ENCODE peak calls at places on chromosomes 13 and 19, in six cellular contexts. R is endothelial cell of umbilical vein, V is A549, M is GM12878, U is K562, L is HepG2. E is an unnamed sample.

GRCh38 chr19:14517840-14518505 is at the start of gene DNAJB1:
- DNase-seq in L (peak), V (peak), U (peak), R (peak), M (no peak), E (peak)

GRCh38 chr13:26601669-26602068 is 44.2 kb downstream of the WASF3 start:
- DNase-seq in R (peak), U (no peak), M (peak), L (no peak), V (no peak), E (peak)

GRCh38 chr13:44713793-44714469 is 137.8 kb upstream of the TSC22D1 start:
- DNase-seq in V (peak), L (peak), U (no peak), R (peak), M (no peak), E (no peak)

GRCh38 chr13:78595819-78596700 is 7.3 kb downstream of the POU4F1 start:
- DNase-seq in R (no peak), V (peak), U (no peak), M (no peak), L (peak), E (peak)

GRCh38 chr13:48429036-48429435 is 16.1 kb upstream of the LPAR6 start:
- DNase-seq in R (no peak), M (no peak), L (no peak), U (no peak), V (no peak), E (no peak)

GRCh38 chr19:3360494-3361383 is 5.6 kb upstream of the NFIC start:
- DNase-seq in M (no peak), L (no peak), U (peak), R (peak), V (no peak), E (peak)

GRCh38 chr13:90564096-90564495 is 783.4 kb upstream of the MIR17HG start:
- DNase-seq in M (no peak), U (no peak), R (no peak), V (no peak), L (no peak), E (no peak)

GRCh38 chr13:102948006-102948405 is 102.2 kb downstream of the ERCC5 start:
- DNase-seq in V (no peak), R (no peak), M (no peak), U (no peak), L (no peak), E (no peak)

GRCh38 chr19:17448190-17448967 is at the start of gene TMEM221:
- DNase-seq in L (no peak), R (no peak), U (peak), M (no peak), V (peak), E (peak)

GRCh38 chr13:96822900-96823299 is 171.4 kb downstream of the OXGR1 start:
- DNase-seq in M (no peak), U (peak), R (peak), L (peak), V (peak), E (peak)

GRCh38 chr13:92321174-92321573 is 905.4 kb upstream of the GPC6 start:
- DNase-seq in V (no peak), U (no peak), L (no peak), R (no peak), M (no peak), E (no peak)

GRCh38 chr19:29812080-29812880 is 489 bp downstream of the CCNE1 start:
- DNase-seq in R (no peak), V (no peak), L (no peak), M (no peak), U (peak), E (peak)

GRCh38 chr13:26962671-26963070 is 202.1 kb upstream of the GPR12 start:
- DNase-seq in L (no peak), V (no peak), R (no peak), M (no peak), U (no peak), E (no peak)

GRCh38 chr13:76512676-76513277 is 373.4 kb downstream of the KCTD12 start:
- DNase-seq in R (peak), L (no peak), U (no peak), M (no peak), V (peak), E (peak)

GRCh38 chr13:113627136-113627535 is 30.9 kb downstream of the ATP4B start:
- DNase-seq in M (no peak), U (no peak), V (no peak), L (no peak), R (no peak), E (no peak)

GRCh38 chr13:110853235-110853721 is 61.6 kb downstream of the ANKRD10 start:
- DNase-seq in V (no peak), R (no peak), U (no peak), L (no peak), M (no peak), E (no peak)

GRCh38 chr13:32426191-32426980 is 1.5 kb downstream of the N4BP2L1 start:
- DNase-seq in U (no peak), R (no peak), M (peak), V (no peak), L (no peak), E (peak)

GRCh38 chr13:113756441-113757097 is 2.5 kb upstream of the TMEM255B start:
- DNase-seq in L (no peak), V (no peak), R (no peak), U (no peak), M (no peak), E (no peak)

GRCh38 chr19:38538793-38539528 is 78.8 kb downstream of the MAP4K1 start:
- DNase-seq in V (no peak), L (no peak), U (no peak), M (no peak), R (no peak), E (no peak)

GRCh38 chr19:42115219-42115618 is 17.0 kb downstream of the POU2F2 start:
- DNase-seq in U (no peak), L (no peak), R (peak), V (no peak), M (no peak), E (no peak)

GRCh38 chr19:7799640-7800355 is 30.2 kb upstream of the EVI5L start:
- DNase-seq in M (no peak), U (peak), L (peak), R (peak), V (peak), E (peak)

GRCh38 chr19:2481466-2481865 is 5.5 kb downstream of the GADD45B start:
- DNase-seq in L (no peak), R (no peak), U (no peak), M (no peak), V (no peak), E (no peak)

DNA sequence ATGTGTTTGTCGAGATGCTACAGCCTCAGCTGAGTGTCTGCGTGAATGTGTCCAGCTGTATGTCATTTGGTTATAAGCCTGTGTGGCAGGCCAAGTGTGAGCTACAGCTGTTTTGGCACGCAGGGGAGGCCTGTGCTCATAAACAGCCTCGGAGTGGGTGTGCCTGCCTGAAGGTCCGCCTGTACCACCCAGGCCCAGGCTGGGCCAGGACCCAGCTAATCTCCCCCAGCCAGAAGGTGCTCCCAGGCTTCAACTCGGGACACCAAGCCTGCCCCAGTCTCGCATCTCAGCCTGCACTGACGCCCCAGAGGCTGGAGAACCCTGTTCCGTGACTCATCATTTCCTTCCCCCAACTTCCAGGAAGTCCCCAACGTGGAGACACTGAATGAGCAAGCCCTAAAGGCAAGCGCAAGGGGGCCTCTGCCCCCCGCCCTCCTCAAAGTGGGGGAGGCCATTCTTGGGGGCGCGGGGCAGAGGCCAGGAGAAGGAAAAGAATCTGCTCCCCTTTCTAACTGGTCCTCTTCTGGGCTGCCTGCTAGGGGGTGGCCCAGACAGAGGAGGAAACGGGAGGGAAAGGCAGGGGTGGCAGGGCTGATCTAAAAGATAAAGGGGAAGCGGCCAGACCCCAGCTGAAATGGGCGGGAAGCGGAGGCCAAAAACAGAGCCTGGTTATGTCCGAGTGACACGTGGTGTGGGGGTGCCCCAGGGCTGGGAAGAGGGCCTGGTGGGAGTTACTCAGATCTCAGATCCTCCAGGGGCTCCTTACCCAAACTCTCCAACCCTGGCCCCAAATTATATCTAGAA is 2.0 kb downstream of the SLC1A5 start:
- DNase-seq in L (peak), U (peak), M (no peak), R (peak), V (peak), E (peak)
- TF ChIP-seq POLR2A in L (peak), U (peak), M (peak), R (no peak), V (no peak), E (peak)

DNA sequence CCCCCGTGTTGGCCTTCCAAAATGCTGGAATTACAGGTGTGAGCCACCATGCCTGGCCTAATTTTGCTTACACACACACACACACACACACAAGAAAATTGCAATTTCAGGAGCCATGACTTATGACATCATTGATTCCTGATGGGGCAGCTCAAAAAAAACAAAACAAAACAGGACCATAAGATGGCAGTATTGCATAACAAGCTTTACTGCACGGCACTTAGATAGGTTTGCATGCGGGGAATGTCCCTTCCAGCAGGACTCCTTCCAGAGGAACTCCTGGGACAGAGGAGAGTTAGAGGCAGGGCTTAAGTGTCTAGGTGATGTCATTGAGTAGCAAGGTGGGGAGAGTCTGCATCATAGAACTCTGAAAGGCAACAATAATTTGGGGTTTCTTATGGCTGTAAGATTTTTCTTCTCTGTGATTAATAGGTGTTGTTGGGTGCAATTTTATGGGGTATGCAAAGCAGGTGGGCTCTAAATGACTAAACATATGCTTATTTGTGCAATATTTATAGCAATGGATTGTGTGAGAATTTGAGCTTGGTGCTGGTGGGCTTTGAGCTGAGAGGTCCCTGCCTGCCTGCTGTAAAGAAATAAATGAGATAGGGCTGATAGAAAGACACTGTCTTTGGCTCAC is 9.0 kb upstream of the ACSBG2 start:
- DNase-seq in R (peak), L (peak), U (peak), M (peak), V (peak), E (peak)
- TF ChIP-seq MYC in R (no peak), L (no peak), U (no peak), M (no peak), V (no peak), E (no peak)

DNA sequence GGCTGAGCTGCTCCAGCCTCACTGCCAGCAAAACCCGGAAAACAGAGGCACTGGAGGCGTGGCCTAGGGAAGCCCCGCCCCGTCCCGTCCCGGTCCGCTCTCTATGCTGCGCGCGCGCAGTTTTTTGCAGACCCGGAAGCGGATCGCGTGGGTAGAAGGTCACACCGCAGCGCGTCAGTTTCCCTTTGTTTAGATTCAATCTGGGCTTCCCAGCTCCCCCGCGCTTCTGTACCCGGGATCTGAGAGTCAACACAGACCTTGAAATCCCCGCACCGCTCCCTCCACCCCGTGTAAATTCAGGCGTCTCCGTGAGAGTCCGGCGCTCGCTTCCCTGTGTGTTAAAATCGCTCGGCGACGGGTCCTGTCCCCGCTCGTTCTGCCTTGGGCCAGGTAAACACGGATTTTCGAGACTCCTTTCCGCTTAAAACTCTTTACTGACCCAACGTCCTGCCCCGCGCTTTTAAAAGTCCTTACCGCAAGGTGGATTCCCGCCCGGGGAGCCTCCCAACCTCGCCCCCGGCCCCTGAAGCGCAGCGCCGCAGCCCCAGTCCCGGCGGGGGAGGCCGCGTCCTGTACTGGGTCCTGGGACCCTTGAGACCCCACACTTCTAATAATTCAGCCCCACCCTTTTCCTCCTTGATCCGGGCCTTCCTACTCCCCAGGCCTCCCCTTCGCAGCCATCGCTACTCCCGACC is at the start of gene ZNF610:
- DNase-seq in R (peak), U (no peak), M (peak), L (peak), V (no peak), E (peak)
- TF ChIP-seq POLR2A in R (peak), U (no peak), M (peak), L (no peak), V (no peak), E (peak)

GRCh38 chr19:45862564-45863334 is at the start of gene SYMPK:
- DNase-seq in L (peak), U (peak), M (peak), R (peak), V (peak), E (peak)

GRCh38 chr19:45865269-45865948 is 1.3 kb downstream of the FOXA3 start:
- DNase-seq in R (no peak), M (no peak), V (no peak), U (no peak), L (no peak), E (peak)

GRCh38 chr19:45864629-45865082 is 530 bp downstream of the FOXA3 start:
- DNase-seq in V (no peak), U (no peak), L (no peak), M (no peak), R (no peak), E (peak)

GRCh38 chr19:45863335-45863839 is 440 bp upstream of the SYMPK start:
- DNase-seq in R (no peak), U (no peak), M (no peak), V (no peak), L (no peak), E (no peak)

GRCh38 chr19:45863840-45864628 is at the start of gene FOXA3:
- DNase-seq in L (peak), U (peak), V (peak), R (peak), M (no peak), E (peak)
- TF ChIP-seq MYC in L (peak), U (no peak), V (no peak), R (no peak), M (no peak), E (no peak)

GRCh38 chr19:40754611-40755247 is 3.7 kb downstream of the SNRPA start:
- DNase-seq in U (no peak), R (no peak), M (no peak), V (peak), L (peak), E (peak)
- TF ChIP-seq POLR2A in U (no peak), R (no peak), M (no peak), V (peak), L (peak), E (no peak)

GRCh38 chr19:32200312-32201038 is 144.9 kb upstream of the ZNF507 start:
- DNase-seq in L (no peak), M (no peak), V (no peak), R (no peak), U (no peak), E (no peak)

GRCh38 chr19:32202244-32202643 is 143.2 kb upstream of the ZNF507 start:
- DNase-seq in U (no peak), M (no peak), R (no peak), L (no peak), V (no peak), E (no peak)

GRCh38 chr19:32203161-32203560 is 142.2 kb upstream of the ZNF507 start:
- DNase-seq in L (no peak), V (no peak), R (no peak), U (no peak), M (no peak), E (no peak)

GRCh38 chr19:32201211-32201610 is 144.2 kb upstream of the ZNF507 start:
- DNase-seq in M (no peak), V (no peak), R (no peak), U (no peak), L (no peak), E (no peak)

GRCh38 chr19:32201661-32202060 is 143.7 kb upstream of the ZNF507 start:
- DNase-seq in M (no peak), V (no peak), U (no peak), L (no peak), R (peak), E (peak)
- TF ChIP-seq MYC in M (no peak), V (no peak), U (no peak), L (no peak), R (peak), E (peak)

GRCh38 chr13:109725995-109726637 is 60.3 kb downstream of the IRS2 start:
- DNase-seq in U (no peak), M (no peak), V (no peak), L (no peak), R (no peak), E (no peak)

GRCh38 chr13:109729031-109729870 is 57.1 kb downstream of the IRS2 start:
- DNase-seq in V (no peak), R (no peak), M (no peak), U (no peak), L (no peak), E (peak)

GRCh38 chr13:109728061-109728460 is 58.3 kb downstream of the IRS2 start:
- DNase-seq in V (no peak), L (no peak), R (no peak), U (no peak), M (no peak), E (no peak)

GRCh38 chr13:109725297-109725696 is 61.1 kb downstream of the IRS2 start:
- DNase-seq in L (no peak), U (no peak), V (no peak), M (no peak), R (no peak), E (peak)

DNA sequence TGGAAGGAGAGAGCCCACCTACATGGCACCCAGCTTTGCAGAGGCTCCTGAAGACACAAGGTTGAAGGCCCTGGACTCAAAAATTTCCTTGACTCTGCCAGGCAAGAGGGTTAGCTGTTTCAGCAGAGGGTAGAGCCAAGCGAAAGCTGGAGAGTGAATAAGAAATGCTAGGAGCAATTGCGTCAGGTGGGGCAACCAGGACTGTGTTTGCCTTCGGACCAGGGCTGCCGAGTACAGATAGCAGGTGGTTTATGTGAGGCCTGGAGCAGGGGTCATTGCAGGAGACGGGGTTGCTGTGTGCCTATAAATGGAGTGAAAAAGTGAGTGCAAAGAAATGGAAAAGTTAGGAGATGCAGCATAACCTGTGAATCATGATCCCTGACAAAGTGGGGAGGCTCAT is 59.1 kb downstream of the IRS2 start:
- DNase-seq in V (no peak), M (no peak), U (no peak), L (no peak), R (no peak), E (no peak)
- TF ChIP-seq POLR2A in V (no peak), M (no peak), U (no peak), L (no peak), R (no peak), E (no peak)

E was measured in NB4.